ENCODE peak calls at places on chromosomes 4 and X, in six cellular contexts. K, J, H, F, Z and X are unnamed samples.

GRCh38 chr4:100367451-100367850 is 150.4 kb downstream of the EMCN start:
- DNase-seq in J (no peak), F (no peak), Z (no peak), K (no peak), H (no peak), X (no peak)

GRCh38 chr4:20265726-20266125 is 14.0 kb downstream of the SLIT2 start:
- DNase-seq in J (no peak), Z (no peak), F (no peak), H (no peak), K (no peak), X (no peak)

GRCh38 chr4:168859888-168860694 is 150.0 kb downstream of the CBR4 start:
- DNase-seq in F (no peak), J (no peak), K (no peak), H (no peak), Z (no peak), X (no peak)

GRCh38 chrX:50202539-50202938 is 1.7 kb upstream of the AKAP4 start:
- DNase-seq in J (no peak), Z (no peak), K (no peak), F (no peak), H (no peak), X (no peak)

GRCh38 chr4:95018845-95019244 is 261.1 kb downstream of the BMPR1B start:
- DNase-seq in K (no peak), H (no peak), Z (no peak), J (no peak), F (no peak), X (no peak)

GRCh38 chr4:152166567-152166966 is 369.3 kb downstream of the FBXW7 start:
- DNase-seq in F (no peak), K (no peak), J (no peak), Z (no peak), H (no peak), X (no peak)

GRCh38 chr4:4392501-4393183 is 5.7 kb downstream of the NSG1 start:
- DNase-seq in J (no peak), Z (no peak), K (no peak), H (no peak), F (no peak), X (no peak)

GRCh38 chrX:40175416-40176255 is 77.9 kb upstream of the BCOR start:
- DNase-seq in F (peak; percentile 79), Z (peak; percentile 76), J (peak; percentile 65), K (peak; percentile 63), H (peak; percentile 50), X (peak; percentile 88)

GRCh38 chrX:9619581-9619980 is 146.1 kb downstream of the GPR143 start:
- DNase-seq in F (no peak), J (no peak), Z (no peak), K (no peak), H (no peak), X (no peak)

GRCh38 chrX:149527705-149528104 is 13.1 kb upstream of the EOLA1 start:
- DNase-seq in Z (no peak), K (no peak), J (no peak), H (no peak), F (no peak), X (no peak)

GRCh38 chr4:24091632-24092240 is 201.9 kb upstream of the PPARGC1A start:
- DNase-seq in J (no peak), Z (no peak), K (no peak), H (no peak), F (no peak), X (no peak)

GRCh38 chrX:101658661-101659477 is 781 bp downstream of the ARMCX2 start:
- DNase-seq in J (peak; percentile 69), H (peak; percentile 45), F (peak; percentile 61), K (peak; percentile 65), Z (peak; percentile 77), X (peak; percentile 77)
- TF ChIP-seq POLR2A in J (no peak), H (no peak), F (peak; percentile 42), K (peak; percentile 66), Z (peak; percentile 16), X (no peak)

GRCh38 chrX:49037883-49038475 is 5.2 kb downstream of the TFE3 start:
- DNase-seq in J (no peak), K (no peak), Z (no peak), F (no peak), H (no peak), X (no peak)
- H3K27ac ChIP-seq in J (peak overlapping the region; percentile 96), K (no peak overlapping the region), Z (no peak overlapping the region), F (no peak overlapping the region), H (no peak overlapping the region), X (no peak overlapping the region)

DNA sequence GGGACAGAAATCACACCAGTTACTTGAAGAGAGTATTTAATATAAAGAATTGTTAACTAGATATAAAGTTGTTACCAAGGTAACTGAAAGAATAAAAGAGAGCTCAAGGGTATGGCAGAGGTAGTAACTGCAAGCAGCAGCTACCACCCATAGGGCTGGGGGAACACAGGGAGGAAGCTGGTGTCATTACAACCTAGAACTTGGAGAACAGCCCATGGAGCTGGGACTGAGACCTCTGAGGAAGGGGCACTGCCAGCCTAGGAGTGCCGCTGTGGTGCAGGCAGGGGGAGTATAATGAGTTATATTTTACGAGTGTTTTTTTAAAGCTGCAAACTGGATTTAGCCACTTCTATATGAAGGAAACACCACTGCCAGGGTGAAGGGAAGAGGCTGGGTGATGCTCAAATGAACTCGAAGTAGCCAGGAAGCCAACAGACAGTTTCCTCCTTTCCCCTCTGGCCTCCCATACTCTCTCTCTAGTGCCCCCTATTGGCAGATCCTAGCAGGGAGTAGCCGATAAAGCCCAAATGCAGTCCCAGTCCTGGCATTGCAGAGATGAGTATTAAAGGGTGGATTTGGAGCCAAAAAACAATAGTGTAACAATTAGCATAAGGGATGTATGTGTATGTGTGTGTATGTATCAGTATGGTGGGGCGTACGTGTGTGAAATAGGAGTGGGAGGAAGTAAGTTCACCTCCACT is 213.7 kb upstream of the LDB2 start:
- DNase-seq in J (no peak), K (peak; percentile 8), Z (no peak), F (no peak), H (no peak), X (peak; percentile 8)
- TF ChIP-seq CTCF in J (no peak), K (no peak), Z (no peak), F (peak; percentile 12), H (no peak), X (peak; percentile 45)

GRCh38 chrX:49176421-49177326 is 5.0 kb downstream of the PLP2 start:
- DNase-seq in F (peak; percentile 34), H (no peak), Z (no peak), K (no peak), J (no peak), X (no peak)

GRCh38 chrX:49178537-49178936 is 6.8 kb downstream of the PLP2 start:
- DNase-seq in J (no peak), K (no peak), F (no peak), Z (no peak), H (no peak), X (no peak)

GRCh38 chrX:49175875-49176274 is 4.2 kb downstream of the PLP2 start:
- DNase-seq in K (no peak), J (no peak), F (no peak), H (no peak), Z (no peak), X (no peak)

GRCh38 chrX:49177873-49178480 is 6.3 kb downstream of the PLP2 start:
- DNase-seq in J (no peak), F (no peak), Z (no peak), H (peak; percentile 48), K (no peak), X (no peak)

GRCh38 chrX:49177338-49177833 is 5.7 kb downstream of the PLP2 start:
- DNase-seq in H (peak; percentile 37), K (no peak), J (no peak), Z (no peak), F (no peak), X (no peak)
- TF ChIP-seq POLR2A in H (no peak), K (no peak), J (no peak), Z (no peak), F (no peak), X (no peak)